ENCODE peak calls at places on chromosomes 3 and 15, in five cellular contexts. One of them, this sample, is unnamed. For H3K36me3, the result is how much of the 10 kb centered on the place peaks cover.

GRCh38 chr15:40061212-40061901 is 22.4 kb upstream of the SRP14 start:
- DNase-seq in sigmoid colon: peak
- DNase-seq in heart left ventricle: no peak
- DNase-seq in adrenal gland: no peak
- DNase-seq in suprapubic skin: no peak
- DNase-seq in this sample: no peak

GRCh38 chr15:66254364-66255292 is 1.1 kb upstream of the MEGF11 start:
- DNase-seq in suprapubic skin: no peak
- DNase-seq in sigmoid colon: no peak
- DNase-seq in adrenal gland: no peak
- DNase-seq in heart left ventricle: no peak
- DNase-seq in this sample: no peak

GRCh38 chr3:50873376-50874157 is 198.8 kb downstream of the DOCK3 start:
- DNase-seq in sigmoid colon: no peak
- DNase-seq in adrenal gland: no peak
- DNase-seq in heart left ventricle: no peak
- DNase-seq in suprapubic skin: no peak
- DNase-seq in this sample: no peak

GRCh38 chr3:42996633-42997075 is 17.5 kb downstream of the GASK1A start:
- DNase-seq in heart left ventricle: no peak
- DNase-seq in adrenal gland: peak
- DNase-seq in sigmoid colon: no peak
- DNase-seq in suprapubic skin: no peak
- DNase-seq in this sample: no peak

GRCh38 chr3:21645121-21645897 is 105.7 kb downstream of the ZNF385D start:
- DNase-seq in suprapubic skin: no peak
- DNase-seq in sigmoid colon: no peak
- DNase-seq in adrenal gland: no peak
- DNase-seq in heart left ventricle: peak
- DNase-seq in this sample: no peak

GRCh38 chr15:78225783-78226541 is 8.4 kb downstream of the ACSBG1 start:
- DNase-seq in heart left ventricle: no peak
- DNase-seq in suprapubic skin: no peak
- DNase-seq in adrenal gland: no peak
- DNase-seq in sigmoid colon: no peak
- DNase-seq in this sample: no peak

GRCh38 chr3:49415931-49416601 is 3.8 kb downstream of the TCTA start:
- DNase-seq in suprapubic skin: no peak
- DNase-seq in sigmoid colon: no peak
- DNase-seq in heart left ventricle: no peak
- DNase-seq in adrenal gland: no peak
- DNase-seq in this sample: no peak

GRCh38 chr3:77370413-77370812 is 330.5 kb downstream of the ROBO2 start:
- DNase-seq in sigmoid colon: no peak
- DNase-seq in adrenal gland: peak
- DNase-seq in heart left ventricle: no peak
- DNase-seq in suprapubic skin: peak
- DNase-seq in this sample: no peak

GRCh38 chr3:98589331-98589870 is 4.0 kb downstream of the CPOX start:
- DNase-seq in heart left ventricle: no peak
- DNase-seq in adrenal gland: no peak
- DNase-seq in suprapubic skin: no peak
- DNase-seq in sigmoid colon: no peak
- DNase-seq in this sample: no peak

GRCh38 chr15:48352474-48353072 is 21.3 kb downstream of the DUT start:
- DNase-seq in adrenal gland: peak
- DNase-seq in sigmoid colon: peak
- DNase-seq in heart left ventricle: peak
- DNase-seq in suprapubic skin: no peak
- DNase-seq in this sample: no peak

GRCh38 chr3:155065537-155065936 is 14.6 kb upstream of the MME start:
- DNase-seq in suprapubic skin: no peak
- DNase-seq in sigmoid colon: no peak
- DNase-seq in heart left ventricle: no peak
- DNase-seq in adrenal gland: no peak
- DNase-seq in this sample: no peak

GRCh38 chr3:38121451-38121831 is 15.5 kb downstream of the ACAA1 start:
- DNase-seq in sigmoid colon: peak
- DNase-seq in suprapubic skin: peak
- DNase-seq in heart left ventricle: no peak
- DNase-seq in adrenal gland: no peak
- DNase-seq in this sample: no peak

GRCh38 chr15:97567411-97567810 is 393.1 kb upstream of the ARRDC4 start:
- DNase-seq in heart left ventricle: no peak
- DNase-seq in suprapubic skin: no peak
- DNase-seq in adrenal gland: no peak
- DNase-seq in sigmoid colon: no peak
- DNase-seq in this sample: no peak

GRCh38 chr15:27492021-27492621 is 521.1 kb downstream of the GABRG3 start:
- DNase-seq in suprapubic skin: no peak
- DNase-seq in heart left ventricle: no peak
- DNase-seq in sigmoid colon: no peak
- DNase-seq in adrenal gland: no peak
- DNase-seq in this sample: no peak

GRCh38 chr3:154781595-154781994 is 298.5 kb upstream of the MME start:
- DNase-seq in sigmoid colon: no peak
- DNase-seq in heart left ventricle: no peak
- DNase-seq in adrenal gland: no peak
- DNase-seq in suprapubic skin: no peak
- DNase-seq in this sample: no peak

GRCh38 chr3:179806177-179806576 is 153.3 kb downstream of the USP13 start:
- DNase-seq in heart left ventricle: no peak
- DNase-seq in suprapubic skin: no peak
- DNase-seq in sigmoid colon: no peak
- DNase-seq in adrenal gland: no peak
- DNase-seq in this sample: no peak

GRCh38 chr3:123518892-123519485 is 65.9 kb downstream of the HACD2 start:
- DNase-seq in adrenal gland: no peak
- DNase-seq in heart left ventricle: no peak
- DNase-seq in sigmoid colon: no peak
- DNase-seq in suprapubic skin: no peak
- DNase-seq in this sample: no peak

GRCh38 chr3:194871143-194871863 is 185.6 kb downstream of the FAM43A start:
- DNase-seq in adrenal gland: peak
- DNase-seq in sigmoid colon: no peak
- DNase-seq in heart left ventricle: peak
- DNase-seq in suprapubic skin: peak
- DNase-seq in this sample: no peak

GRCh38 chr3:32460031-32460749 is 42.5 kb downstream of the CMTM6 start:
- DNase-seq in adrenal gland: no peak
- DNase-seq in sigmoid colon: no peak
- DNase-seq in heart left ventricle: no peak
- DNase-seq in suprapubic skin: no peak
- DNase-seq in this sample: no peak

GRCh38 chr3:5006755-5007202 is 27.5 kb downstream of the BHLHE40 start:
- DNase-seq in suprapubic skin: no peak
- DNase-seq in sigmoid colon: peak
- DNase-seq in adrenal gland: no peak
- DNase-seq in heart left ventricle: no peak
- DNase-seq in this sample: no peak

GRCh38 chr15:58517682-58518525 is 86.1 kb downstream of the LIPC start:
- DNase-seq in suprapubic skin: no peak
- DNase-seq in adrenal gland: no peak
- DNase-seq in sigmoid colon: no peak
- DNase-seq in heart left ventricle: no peak
- DNase-seq in this sample: no peak

GRCh38 chr3:13655074-13655913 is 106.4 kb downstream of the FBLN2 start:
- DNase-seq in adrenal gland: peak
- DNase-seq in suprapubic skin: no peak
- DNase-seq in heart left ventricle: peak
- DNase-seq in sigmoid colon: no peak
- DNase-seq in this sample: no peak

GRCh38 chr15:92763459-92763858 is 107.9 kb upstream of the FAM174B start:
- DNase-seq in sigmoid colon: no peak
- DNase-seq in adrenal gland: no peak
- DNase-seq in heart left ventricle: no peak
- DNase-seq in suprapubic skin: no peak
- DNase-seq in this sample: no peak

GRCh38 chr3:40718681-40719080 is 193.9 kb downstream of the ZNF621 start:
- DNase-seq in heart left ventricle: no peak
- DNase-seq in suprapubic skin: no peak
- DNase-seq in sigmoid colon: no peak
- DNase-seq in adrenal gland: no peak
- DNase-seq in this sample: no peak

GRCh38 chr3:38313685-38314084 is 31.6 kb downstream of the SLC22A14 start:
- DNase-seq in heart left ventricle: no peak
- DNase-seq in sigmoid colon: no peak
- DNase-seq in adrenal gland: no peak
- DNase-seq in suprapubic skin: no peak
- DNase-seq in this sample: no peak

GRCh38 chr3:168034152-168034928 is 61.4 kb downstream of the GOLIM4 start:
- DNase-seq in sigmoid colon: no peak
- DNase-seq in heart left ventricle: peak
- DNase-seq in adrenal gland: peak
- DNase-seq in suprapubic skin: no peak
- DNase-seq in this sample: no peak

GRCh38 chr3:184472723-184473419 is 88.7 kb upstream of the EPHB3 start:
- DNase-seq in suprapubic skin: peak
- DNase-seq in sigmoid colon: peak
- DNase-seq in heart left ventricle: peak
- DNase-seq in adrenal gland: peak
- DNase-seq in this sample: no peak

GRCh38 chr3:44242716-44243115 is 1.0 kb downstream of the TOPAZ1 start:
- DNase-seq in adrenal gland: no peak
- DNase-seq in heart left ventricle: no peak
- DNase-seq in suprapubic skin: no peak
- DNase-seq in sigmoid colon: no peak
- DNase-seq in this sample: no peak

DNA sequence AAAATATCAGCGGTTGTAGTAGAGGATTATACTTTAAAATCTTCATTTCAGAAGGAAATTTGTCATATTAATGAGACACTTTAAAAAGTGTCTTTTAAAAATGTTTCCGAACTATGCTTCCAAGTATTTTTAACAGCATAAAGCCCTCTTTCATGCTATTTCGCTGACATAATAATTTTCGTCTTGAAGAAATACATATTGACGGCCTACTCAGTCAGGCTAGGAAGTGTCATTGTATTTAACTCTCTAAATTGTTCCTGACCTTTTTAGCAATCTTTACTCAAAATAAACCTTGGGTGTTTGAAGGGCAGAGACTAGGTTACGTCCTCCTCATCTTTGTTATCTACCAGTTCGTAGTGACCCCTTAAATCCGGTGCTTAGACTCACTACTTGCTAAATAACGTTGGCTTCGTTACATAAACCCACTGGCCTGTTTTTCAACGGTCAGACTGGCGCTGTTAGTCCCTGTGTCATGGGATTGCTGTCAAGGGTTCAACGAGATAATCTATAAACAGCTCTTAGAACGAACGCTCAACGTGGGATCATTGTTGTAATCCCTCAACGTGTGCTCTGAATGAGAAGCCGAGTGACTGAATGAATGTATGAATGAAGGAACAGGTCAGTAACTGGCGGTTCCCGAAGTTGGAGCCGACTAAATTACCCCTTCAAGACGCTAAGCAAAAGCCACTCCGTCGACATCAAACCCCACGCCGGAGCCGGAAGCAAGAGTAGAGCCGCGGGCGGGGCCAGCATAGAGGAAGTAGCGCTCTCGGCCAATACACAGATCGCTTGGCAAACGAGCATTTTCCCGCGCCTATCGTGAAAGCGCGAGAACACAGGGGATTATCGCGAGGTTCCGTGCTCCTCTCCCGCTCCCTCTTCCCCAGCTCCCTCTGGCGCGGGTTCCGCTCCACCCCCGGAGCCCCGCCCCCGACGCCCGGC is 516 bp upstream of the LRRC28 start:
- DNase-seq in heart left ventricle: peak
- DNase-seq in suprapubic skin: peak
- DNase-seq in sigmoid colon: peak
- DNase-seq in adrenal gland: peak
- DNase-seq in this sample: peak
- TF ChIP-seq POLR2A in heart left ventricle: peak
- TF ChIP-seq POLR2A in suprapubic skin: peak
- TF ChIP-seq POLR2A in sigmoid colon: peak
- TF ChIP-seq POLR2A in adrenal gland: peak
- TF ChIP-seq POLR2A in this sample: no peak

GRCh38 chr3:23945653-23945902 is 492 bp downstream of the NR1D2 start:
- DNase-seq in sigmoid colon: no peak
- DNase-seq in adrenal gland: no peak
- DNase-seq in suprapubic skin: no peak
- DNase-seq in heart left ventricle: no peak
- DNase-seq in this sample: no peak
- H3K4me3 ChIP-seq in sigmoid colon: peak
- H3K4me3 ChIP-seq in adrenal gland: peak
- H3K4me3 ChIP-seq in suprapubic skin: peak
- H3K4me3 ChIP-seq in heart left ventricle: peak
- H3K4me3 ChIP-seq in this sample: peak

GRCh38 chr15:43469867-43470266 is 23.1 kb downstream of the TP53BP1 start:
- DNase-seq in adrenal gland: no peak
- DNase-seq in suprapubic skin: no peak
- DNase-seq in sigmoid colon: no peak
- DNase-seq in heart left ventricle: no peak
- DNase-seq in this sample: no peak

GRCh38 chr15:43465105-43465504 is 27.9 kb downstream of the TP53BP1 start:
- DNase-seq in heart left ventricle: no peak
- DNase-seq in adrenal gland: no peak
- DNase-seq in suprapubic skin: no peak
- DNase-seq in sigmoid colon: no peak
- DNase-seq in this sample: no peak

GRCh38 chr15:43463542-43463941 is 29.4 kb downstream of the TP53BP1 start:
- DNase-seq in heart left ventricle: no peak
- DNase-seq in sigmoid colon: no peak
- DNase-seq in suprapubic skin: no peak
- DNase-seq in adrenal gland: no peak
- DNase-seq in this sample: no peak

GRCh38 chr15:43463998-43464397 is 29.0 kb downstream of the TP53BP1 start:
- DNase-seq in suprapubic skin: no peak
- DNase-seq in heart left ventricle: no peak
- DNase-seq in adrenal gland: no peak
- DNase-seq in sigmoid colon: no peak
- DNase-seq in this sample: no peak
- H3K36me3 ChIP-seq in suprapubic skin: half or more
- H3K36me3 ChIP-seq in heart left ventricle: half or more
- H3K36me3 ChIP-seq in adrenal gland: under half
- H3K36me3 ChIP-seq in sigmoid colon: half or more
- H3K36me3 ChIP-seq in this sample: half or more

DNA sequence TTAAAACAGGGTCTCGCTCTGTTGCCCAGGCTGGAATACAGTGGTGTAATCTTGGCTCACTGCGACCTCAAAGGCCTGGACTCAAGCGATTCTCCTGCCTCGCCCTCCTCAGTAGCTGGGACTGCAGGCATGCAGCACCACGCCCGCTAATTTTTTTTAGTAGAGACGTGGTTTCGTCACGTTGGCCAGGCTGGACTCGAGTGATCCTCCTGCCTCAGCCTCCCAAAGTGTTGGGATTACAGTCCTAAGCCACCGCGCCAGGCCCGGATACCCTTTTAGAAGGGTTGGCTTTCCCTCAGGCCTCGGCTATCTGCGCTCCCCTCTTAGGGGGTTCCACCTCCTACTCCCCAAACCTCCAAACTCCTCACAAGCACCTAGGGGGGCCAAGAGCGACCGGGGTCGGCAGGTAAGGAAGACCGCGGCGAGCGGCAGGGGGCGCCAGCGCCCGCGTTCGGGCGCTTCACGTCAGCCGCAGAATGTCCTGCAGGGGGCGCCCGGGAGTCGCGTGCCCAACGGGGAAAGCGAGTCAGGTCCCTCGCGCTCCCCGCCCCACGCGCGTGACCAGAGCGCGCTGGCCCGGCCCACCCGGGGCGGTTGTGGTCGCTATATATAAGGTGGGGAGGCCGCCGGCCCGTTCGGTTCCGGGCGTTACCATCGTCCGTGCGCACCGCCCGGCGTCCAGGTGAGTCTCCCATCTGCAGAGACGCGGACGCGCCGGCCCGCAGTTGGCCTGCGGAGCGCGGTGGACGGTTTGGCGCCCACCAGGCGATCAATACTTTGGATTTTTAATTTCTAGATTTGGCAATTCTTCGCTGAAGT is 51.8 kb upstream of the GATM start:
- DNase-seq in adrenal gland: peak
- DNase-seq in suprapubic skin: peak
- DNase-seq in sigmoid colon: peak
- DNase-seq in heart left ventricle: peak
- DNase-seq in this sample: no peak
- TF ChIP-seq POLR2A in adrenal gland: no peak
- TF ChIP-seq POLR2A in suprapubic skin: no peak
- TF ChIP-seq POLR2A in sigmoid colon: no peak
- TF ChIP-seq POLR2A in heart left ventricle: no peak
- TF ChIP-seq POLR2A in this sample: peak